ENCODE peak calls at places on chromosomes 6 and 20, in seven cellular contexts. H is PC-3, M is endothelial cell of umbilical vein, I is kidney, C is RWPE2, X is dorsolateral prefrontal cortex, O is heart right ventricle. U is an unnamed sample.

GRCh38 chr6:145886228-145886956 is 71.8 kb upstream of the FBXO30 start:
- DNase-seq in H (peak; percentile 50), M (no peak), I (no peak), C (no peak), X (no peak), O (no peak), U (no peak)

GRCh38 chr20:17885544-17885943 is 83.0 kb downstream of the SNX5 start:
- DNase-seq in H (no peak), M (no peak), I (no peak), C (no peak), X (no peak), O (no peak), U (no peak)

GRCh38 chr6:165308926-165309731 is at the start of gene C6orf118:
- DNase-seq in H (peak; percentile 50), M (peak; percentile 58), I (peak; percentile 81), C (no peak), X (peak; percentile 66), O (peak; percentile 34), U (no peak)

GRCh38 chr6:36184311-36184710 is 12.2 kb upstream of the BRPF3 start:
- DNase-seq in H (no peak), M (no peak), I (no peak), C (no peak), X (no peak), O (no peak), U (no peak)

GRCh38 chr6:8658391-8658790 is 223.0 kb upstream of the SLC35B3 start:
- DNase-seq in H (no peak), M (no peak), I (no peak), C (no peak), X (no peak), O (no peak), U (no peak)

GRCh38 chr6:13299909-13300308 is 28.4 kb downstream of the TBC1D7 start:
- DNase-seq in H (no peak), M (no peak), I (no peak), C (no peak), X (no peak), O (no peak), U (no peak)

GRCh38 chr20:19880256-19881079 is 122.4 kb downstream of the RIN2 start:
- DNase-seq in H (peak; percentile 95), M (no peak), I (no peak), C (no peak), X (no peak), O (no peak), U (peak; percentile 88)

GRCh38 chr6:138667408-138667807 is 106.2 kb upstream of the CCDC28A start:
- DNase-seq in H (no peak), M (no peak), I (no peak), C (no peak), X (no peak), O (no peak), U (no peak)

GRCh38 chr6:163369122-163369521 is 45.4 kb upstream of the QKI start:
- DNase-seq in H (no peak), M (no peak), I (no peak), C (no peak), X (no peak), O (no peak), U (no peak)

GRCh38 chr6:144936764-144937163 is 651.6 kb downstream of the UTRN start:
- DNase-seq in H (no peak), M (no peak), I (no peak), C (no peak), X (no peak), O (no peak), U (no peak)

DNA sequence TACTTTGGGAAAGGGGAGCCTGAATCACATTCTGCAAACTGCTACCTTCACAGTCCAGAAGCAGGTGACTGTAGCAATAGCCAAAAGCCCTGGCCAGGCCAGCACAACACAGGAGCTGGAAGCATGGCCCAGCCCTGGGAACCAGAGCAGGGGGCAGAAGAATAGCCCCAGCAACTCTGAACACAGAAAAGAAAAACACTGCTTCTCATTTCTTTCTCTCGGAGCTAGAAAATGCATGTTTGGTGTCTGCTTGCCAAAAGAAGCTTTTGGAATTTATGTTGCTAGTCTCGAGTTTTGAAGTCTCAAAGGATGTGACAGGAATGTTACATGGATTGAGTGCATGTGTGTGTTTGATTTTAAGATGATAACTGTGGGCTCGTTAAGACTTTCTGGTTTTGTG is 79.8 kb upstream of the SCAF8 start:
- DNase-seq in H (no peak), M (no peak), I (no peak), C (no peak), X (no peak), O (no peak), U (no peak)
- H3K27ac ChIP-seq in H (peak overlapping the region; percentile 7), M (peak overlapping the region; percentile 92), I (no peak overlapping the region), C (no peak overlapping the region), X (no peak overlapping the region), O (peak overlapping the region; percentile 48), U (peak overlapping the region; percentile 50)

GRCh38 chr6:137216106-137216505 is 3.1 kb downstream of the IFNGR1 start:
- DNase-seq in H (no peak), M (no peak), I (no peak), C (no peak), X (no peak), O (no peak), U (no peak)

GRCh38 chr6:137218473-137218916 is 690 bp downstream of the IFNGR1 start:
- DNase-seq in H (peak; percentile 60), M (peak; percentile 59), I (no peak), C (no peak), X (no peak), O (no peak), U (peak; percentile 40)

GRCh38 chr6:137218917-137219663 is at the start of gene IFNGR1:
- DNase-seq in H (peak; percentile 87), M (peak; percentile 93), I (peak; percentile 100), C (peak; percentile 95), X (peak; percentile 97), O (peak; percentile 99), U (peak; percentile 70)

GRCh38 chr6:137217801-137218472 is 1.2 kb downstream of the IFNGR1 start:
- DNase-seq in H (peak; percentile 6), M (peak; percentile 40), I (no peak), C (no peak), X (no peak), O (no peak), U (no peak)

DNA sequence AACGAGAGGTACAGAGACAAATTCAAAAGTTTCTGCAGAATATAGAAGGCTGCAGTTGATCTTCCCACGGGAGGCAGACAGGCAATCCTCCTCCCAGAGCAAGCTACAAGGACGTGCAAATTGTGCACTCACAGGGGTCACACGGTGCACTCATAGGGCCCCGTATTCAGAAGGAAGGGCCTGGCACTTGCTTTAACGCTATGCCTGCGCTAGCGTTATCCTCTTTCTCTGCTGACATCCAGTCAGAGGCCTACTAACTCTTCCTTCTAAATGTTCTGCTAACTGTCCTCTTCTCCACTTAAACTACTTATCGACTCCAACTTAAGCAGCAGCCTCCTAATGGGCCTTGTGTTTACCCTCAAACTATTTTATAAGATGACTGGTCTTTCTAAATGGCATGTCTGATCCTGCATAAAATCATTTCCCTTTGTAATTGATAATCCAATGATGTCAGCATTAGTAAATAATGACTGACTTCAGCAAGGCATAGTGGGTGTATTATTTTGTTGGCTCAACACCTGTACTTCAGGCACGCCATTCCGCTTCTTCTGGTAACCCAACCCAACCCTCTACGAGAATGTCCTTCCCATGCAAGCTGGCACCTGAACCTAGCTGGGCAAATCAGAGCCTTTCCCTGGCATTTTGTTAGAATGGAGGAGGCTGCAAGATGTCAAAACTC is 2.2 kb downstream of the IFNGR1 start:
- DNase-seq in H (peak; percentile 55), M (no peak), I (no peak), C (peak; percentile 72), X (no peak), O (no peak), U (peak; percentile 93)
- H3K27ac ChIP-seq in H (peak overlapping the region; percentile 91), M (no peak overlapping the region), I (no peak overlapping the region), C (peak overlapping the region; percentile 82), X (peak overlapping the region; percentile 95), O (peak overlapping the region; percentile 98), U (peak overlapping the region; percentile 92)

GRCh38 chr20:3314391-3314790 is 75.4 kb upstream of the SLC4A11 start:
- DNase-seq in H (no peak), M (no peak), I (no peak), C (no peak), X (no peak), O (no peak), U (no peak)
- H3K27ac ChIP-seq in H (no peak overlapping the region), M (no peak overlapping the region), I (no peak overlapping the region), C (no peak overlapping the region), X (peak overlapping the region; percentile 81), O (peak overlapping the region; percentile 68), U (peak overlapping the region; percentile 61)

GRCh38 chr6:158545043-158545966 is 14.6 kb upstream of the TMEM181 start:
- DNase-seq in H (no peak), M (no peak), I (no peak), C (no peak), X (no peak), O (no peak), U (no peak)

GRCh38 chr6:158552055-158552795 is 7.7 kb upstream of the TMEM181 start:
- DNase-seq in H (no peak), M (no peak), I (no peak), C (no peak), X (no peak), O (no peak), U (no peak)

GRCh38 chr6:158552796-158553138 is 7.1 kb upstream of the TMEM181 start:
- DNase-seq in H (no peak), M (no peak), I (no peak), C (no peak), X (no peak), O (no peak), U (no peak)

GRCh38 chr6:158544428-158544827 is 15.5 kb upstream of the TMEM181 start:
- DNase-seq in H (no peak), M (no peak), I (no peak), C (no peak), X (no peak), O (no peak), U (no peak)

GRCh38 chr6:158548418-158549161 is 11.3 kb upstream of the TMEM181 start:
- DNase-seq in H (no peak), M (no peak), I (no peak), C (no peak), X (no peak), O (no peak), U (no peak)
- H3K27ac ChIP-seq in H (no peak overlapping the region), M (no peak overlapping the region), I (no peak overlapping the region), C (no peak overlapping the region), X (no peak overlapping the region), O (no peak overlapping the region), U (no peak overlapping the region)

DNA sequence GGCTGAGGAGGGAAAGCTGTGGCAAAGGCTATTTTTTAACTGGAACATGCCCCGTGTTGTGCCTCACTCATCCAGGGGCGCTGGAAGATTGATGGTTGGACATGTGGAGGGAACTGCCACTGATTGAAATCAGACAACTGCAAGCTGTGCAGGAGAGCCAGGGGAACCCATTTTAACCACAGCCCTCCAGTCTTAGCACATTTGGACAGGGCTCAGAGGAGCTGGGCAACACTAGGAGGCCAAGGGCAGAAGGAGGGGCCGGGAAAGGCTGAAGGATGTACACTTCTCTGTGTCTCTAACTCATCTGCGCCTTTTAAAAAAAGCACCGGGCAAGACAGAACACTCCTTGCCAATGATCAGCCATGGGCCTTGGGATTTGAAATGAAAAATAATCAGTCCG is 109.5 kb upstream of the EYA4 start:
- DNase-seq in H (no peak), M (no peak), I (no peak), C (no peak), X (no peak), O (no peak), U (no peak)
- H3K27ac ChIP-seq in H (peak overlapping the region; percentile 69), M (no peak overlapping the region), I (no peak overlapping the region), C (peak overlapping the region; percentile 68), X (peak overlapping the region; percentile 61), O (peak overlapping the region; percentile 65), U (no peak overlapping the region)

GRCh38 chr20:4898282-4898681 is 103.0 kb downstream of the SLC23A2 start:
- DNase-seq in H (peak; percentile 99), M (peak; percentile 48), I (peak; percentile 75), C (peak; percentile 96), X (peak; percentile 45), O (peak; percentile 35), U (peak; percentile 94)
- H3K27ac ChIP-seq in H (peak overlapping the region; percentile 83), M (no peak overlapping the region), I (no peak overlapping the region), C (peak overlapping the region; percentile 55), X (peak overlapping the region; percentile 61), O (no peak overlapping the region), U (peak overlapping the region; percentile 72)